ENCODE peak calls at places on chromosomes 12 and 14, in four cellular contexts. W, S, J and D are unnamed samples.

GRCh38 chr14:44963775-44964380 is 1.9 kb downstream of the TOGARAM1 start:
- DNase-seq in W (no peak), S (no peak), J (no peak), D (no peak)

GRCh38 chr12:96398422-96399080 is 1.7 kb downstream of the CDK17 start:
- DNase-seq in W (peak; percentile 24), S (no peak), J (no peak), D (no peak)

GRCh38 chr14:50038398-50039119 is 77.8 kb downstream of the VCPKMT start:
- DNase-seq in S (peak; percentile 87), W (no peak), J (peak; percentile 55), D (no peak)

GRCh38 chr14:100736269-100737180 is 9.8 kb downstream of the DLK1 start:
- DNase-seq in W (no peak), S (no peak), J (no peak), D (peak; percentile 34)

GRCh38 chr12:10151621-10152020 is 20.3 kb downstream of the OLR1 start:
- DNase-seq in W (no peak), S (no peak), J (no peak), D (no peak)

GRCh38 chr12:130162267-130162666 is at the start of gene FZD10:
- DNase-seq in W (no peak), J (no peak), S (no peak), D (no peak)

GRCh38 chr12:46835785-46836184 is 10.0 kb upstream of the SLC38A4 start:
- DNase-seq in W (no peak), J (no peak), S (no peak), D (no peak)

GRCh38 chr12:42910656-42911055 is 321.1 kb upstream of the PRICKLE1 start:
- DNase-seq in S (no peak), W (no peak), J (no peak), D (no peak)

GRCh38 chr12:22855456-22855855 is 230.5 kb downstream of the ETNK1 start:
- DNase-seq in S (no peak), J (no peak), W (no peak), D (no peak)

GRCh38 chr12:116443706-116444589 is 115.2 kb upstream of the MAP1LC3B2 start:
- DNase-seq in W (no peak), S (no peak), J (no peak), D (no peak)

GRCh38 chr14:63438065-63438757 is 105.0 kb downstream of the PPP2R5E start:
- DNase-seq in J (peak; percentile 95), W (peak; percentile 66), S (no peak), D (peak; percentile 25)

GRCh38 chr12:115597157-115597712 is 680.3 kb downstream of the MED13L start:
- DNase-seq in W (no peak), S (no peak), J (peak; percentile 22), D (no peak)

GRCh38 chr12:117134059-117134458 is 34.8 kb upstream of the TESC start:
- DNase-seq in S (no peak), J (no peak), W (peak; percentile 71), D (no peak)

GRCh38 chr14:36317650-36318049 is 2.8 kb downstream of the MBIP start:
- DNase-seq in S (no peak), J (no peak), W (no peak), D (no peak)

GRCh38 chr12:104219908-104220404 is 4.4 kb downstream of the TXNRD1 start:
- DNase-seq in W (no peak), S (no peak), J (no peak), D (no peak)

GRCh38 chr12:120759591-120760348 is 34.1 kb downstream of the ACADS start:
- DNase-seq in W (no peak), J (no peak), S (no peak), D (no peak)

GRCh38 chr12:120089796-120090195 is 26.8 kb downstream of the RAB35 start:
- DNase-seq in S (no peak), J (no peak), W (no peak), D (no peak)

GRCh38 chr12:95633049-95633545 is 81.8 kb upstream of the USP44 start:
- DNase-seq in S (no peak), J (no peak), W (no peak), D (no peak)

GRCh38 chr12:71477046-71477445 is 37.4 kb downstream of the LGR5 start:
- DNase-seq in W (no peak), J (no peak), S (no peak), D (no peak)

GRCh38 chr12:62760779-62761178 is 174.2 kb downstream of the PPM1H start:
- DNase-seq in J (no peak), W (no peak), S (no peak), D (no peak)

GRCh38 chr12:121580959-121581680 is at the start of gene KDM2B:
- DNase-seq in J (no peak), S (no peak), W (no peak), D (no peak)

GRCh38 chr12:75713434-75713833 is 202.0 kb upstream of the KRR1 start:
- DNase-seq in S (no peak), W (no peak), J (no peak), D (no peak)

GRCh38 chr12:96177013-96177412 is 17.2 kb upstream of the ELK3 start:
- DNase-seq in S (peak; percentile 17), J (no peak), W (no peak), D (no peak)

GRCh38 chr12:27645671-27646070 is 50.6 kb upstream of the REP15 start:
- DNase-seq in S (no peak), W (no peak), J (no peak), D (no peak)

GRCh38 chr12:49200882-49201594 is 12.2 kb upstream of the TUBA1A start:
- DNase-seq in S (peak; percentile 30), J (peak; percentile 87), W (no peak), D (no peak)

GRCh38 chr14:74608959-74609611 is 3.0 kb downstream of the LTBP2 start:
- DNase-seq in J (peak; percentile 88), W (peak; percentile 51), S (peak; percentile 72), D (peak; percentile 89)

GRCh38 chr14:65025818-65026217 is 39.1 kb downstream of the FNTB start:
- DNase-seq in W (no peak), S (no peak), J (no peak), D (no peak)

GRCh38 chr12:54579696-54580333 is 8.6 kb downstream of the PPP1R1A start:
- DNase-seq in S (peak; percentile 47), J (peak; percentile 33), W (peak; percentile 79), D (peak; percentile 63)

GRCh38 chr14:91252901-91253794 is 8.6 kb upstream of the GPR68 start:
- DNase-seq in W (no peak), J (no peak), S (peak; percentile 51), D (no peak)

GRCh38 chr14:81234268-81234667 is 13.5 kb upstream of the GTF2A1 start:
- DNase-seq in J (no peak), W (no peak), S (no peak), D (no peak)

DNA sequence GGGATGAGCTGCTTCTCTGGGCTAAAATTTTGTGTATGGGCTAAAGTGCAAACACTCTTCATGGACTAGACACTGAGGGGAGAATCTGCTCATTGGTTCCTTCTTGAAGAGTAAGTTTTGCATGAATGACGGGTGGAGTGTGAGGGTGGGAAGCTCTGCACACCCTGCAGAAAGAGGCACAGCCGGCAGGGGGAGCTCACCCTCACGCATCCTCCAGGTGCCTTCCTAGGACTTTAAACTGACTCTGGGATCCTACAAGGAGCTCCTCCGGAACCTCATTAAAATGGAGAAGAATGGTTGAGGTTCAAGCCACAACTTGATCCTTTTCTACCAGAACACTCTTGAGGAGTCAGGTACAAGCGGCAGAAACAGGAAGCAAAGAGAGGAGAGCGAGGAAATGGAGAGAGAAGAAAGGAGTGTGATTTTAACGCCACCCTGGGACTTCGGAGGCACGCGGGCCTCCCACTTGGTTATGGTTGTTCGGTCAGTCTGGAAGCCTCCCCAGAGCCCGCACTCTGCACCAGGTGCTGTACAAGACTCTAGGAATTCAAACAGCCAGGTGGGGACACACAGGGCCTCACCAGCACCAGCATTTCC is 87.5 kb downstream of the SETD3 start:
- DNase-seq in S (no peak), J (no peak), W (no peak), D (peak; percentile 59)
- TF ChIP-seq CTCF in S (peak; percentile 91), J (peak; percentile 91), W (peak; percentile 51), D (peak; percentile 51)

DNA sequence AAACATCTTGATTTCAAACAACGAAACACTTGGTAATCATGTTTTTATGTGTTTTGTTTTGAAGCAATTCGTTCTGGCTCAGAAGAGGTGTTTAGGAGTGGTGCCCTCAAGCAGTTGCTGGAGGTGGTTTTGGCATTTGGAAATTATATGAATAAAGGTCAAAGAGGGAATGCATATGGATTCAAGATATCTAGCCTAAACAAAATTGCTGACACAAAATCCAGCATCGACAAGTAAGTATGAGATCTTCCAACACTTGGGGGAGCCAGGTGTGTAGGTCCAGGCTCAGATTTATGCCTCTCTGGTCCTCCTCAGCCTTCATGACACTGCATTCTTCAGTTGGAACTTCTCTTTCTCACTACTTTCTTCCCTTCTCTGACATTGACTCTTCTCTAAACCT is 110.1 kb downstream of the GPR135 start:
- DNase-seq in S (no peak), W (no peak), J (no peak), D (no peak)
- TF ChIP-seq CTCF in S (no peak), W (no peak), J (no peak), D (no peak)

GRCh38 chr12:53062011-53062961 is 12.4 kb downstream of the TNS2 start:
- DNase-seq in W (no peak), S (no peak), J (no peak), D (no peak)
- TF ChIP-seq CTCF in W (no peak), S (no peak), J (no peak), D (no peak)

GRCh38 chr12:110708917-110709316 is 20.0 kb upstream of the HVCN1 start:
- DNase-seq in S (no peak), J (no peak), W (no peak), D (no peak)
- TF ChIP-seq CTCF in S (no peak), J (no peak), W (no peak), D (no peak)

GRCh38 chr14:32428149-32428548 is 99.1 kb downstream of the AKAP6 start:
- DNase-seq in J (no peak), W (no peak), S (no peak), D (no peak)

GRCh38 chr14:32426596-32427408 is 97.7 kb downstream of the AKAP6 start:
- DNase-seq in S (no peak), J (no peak), W (no peak), D (no peak)

GRCh38 chr14:32422440-32422839 is 93.3 kb downstream of the AKAP6 start:
- DNase-seq in J (no peak), W (no peak), S (no peak), D (no peak)

GRCh38 chr14:32428875-32429274 is 99.8 kb downstream of the AKAP6 start:
- DNase-seq in S (no peak), J (no peak), W (no peak), D (no peak)

DNA sequence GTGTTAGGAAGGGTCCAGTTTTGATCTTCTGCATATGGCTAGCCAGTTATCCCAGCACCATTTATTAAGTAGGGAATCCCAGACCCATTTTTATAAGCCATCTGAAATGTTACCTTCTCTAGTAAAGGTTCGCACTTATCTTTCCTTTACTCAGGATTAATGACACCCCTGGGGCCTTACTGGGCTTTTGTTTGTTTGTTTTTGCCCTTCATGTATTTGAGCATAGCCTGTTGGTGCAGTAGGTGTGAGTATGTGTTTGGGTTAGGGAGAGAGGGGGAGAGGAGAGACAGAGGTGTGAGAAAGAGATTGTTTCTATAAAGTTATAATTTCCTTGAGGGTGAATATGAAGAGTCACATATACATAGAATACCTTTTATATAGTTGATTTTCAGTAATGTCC is 96.9 kb downstream of the AKAP6 start:
- DNase-seq in S (no peak), J (no peak), W (no peak), D (no peak)
- TF ChIP-seq CTCF in S (no peak), J (no peak), W (no peak), D (no peak)

GRCh38 chr12:57661376-57661775 is 28.4 kb upstream of the B4GALNT1 start:
- DNase-seq in S (no peak), J (no peak), W (no peak), D (no peak)
- TF ChIP-seq CTCF in S (no peak), J (no peak), W (no peak), D (no peak)